ENCODE peak calls at places on chromosome 7, in five cellular contexts. Y is IMR-90, X is neuronal stem cell, R is mesenchymal stem cell, G is H1. T is an unnamed sample.
A peak's percentile ranks its signal among the peaks of the same experiment; 100 is the strongest.

GRCh38 chr7:26705567-26705966 is 158.8 kb downstream of the SKAP2 start:
- DNase-seq in Y (peak; percentile 97), G (no peak), X (no peak), R (peak; percentile 68), T (no peak)

GRCh38 chr7:27929127-27929526 is 189.2 kb downstream of the TAX1BP1 start:
- DNase-seq in X (no peak), Y (no peak), G (no peak), R (no peak), T (no peak)

GRCh38 chr7:104096683-104097082 is 107.2 kb upstream of the RELN start:
- DNase-seq in Y (peak; percentile 18), R (no peak), X (peak; percentile 8), G (no peak), T (peak; percentile 24)

GRCh38 chr7:129990403-129991192 is 37.8 kb upstream of the UBE2H start:
- DNase-seq in R (peak; percentile 14), X (no peak), G (peak; percentile 48), Y (peak; percentile 25), T (no peak)

GRCh38 chr7:95335093-95335492 is 10.8 kb upstream of the PON1 start:
- DNase-seq in X (no peak), G (no peak), Y (peak; percentile 22), R (peak; percentile 21), T (no peak)

GRCh38 chr7:43502941-43503340 is 80.0 kb upstream of the STK17A start:
- DNase-seq in R (no peak), G (no peak), X (no peak), Y (no peak), T (peak; percentile 71)

GRCh38 chr7:130210181-130210935 is 2.7 kb downstream of the SSMEM1 start:
- DNase-seq in Y (peak; percentile 22), G (no peak), X (no peak), R (no peak), T (peak; percentile 82)

GRCh38 chr7:101942603-101943210 is 125.3 kb downstream of the CUX1 start:
- DNase-seq in Y (no peak), X (no peak), R (no peak), G (no peak), T (no peak)

GRCh38 chr7:104156842-104157277 is 51.0 kb downstream of the ORC5 start:
- DNase-seq in G (no peak), Y (peak; percentile 57), X (no peak), R (peak; percentile 38), T (no peak)

GRCh38 chr7:95441042-95441823 is 6.4 kb upstream of the PON2 start:
- DNase-seq in G (no peak), X (no peak), Y (no peak), R (no peak), T (peak; percentile 86)

GRCh38 chr7:105682331-105683070 is 101.2 kb upstream of the EFCAB10 start:
- DNase-seq in X (no peak), R (no peak), G (no peak), Y (no peak), T (no peak)

GRCh38 chr7:102119925-102120324 is 166.7 kb upstream of the SH2B2 start:
- DNase-seq in X (no peak), R (no peak), G (no peak), Y (no peak), T (peak; percentile 39)

GRCh38 chr7:108484137-108484536 is 27.9 kb upstream of the NRCAM start:
- DNase-seq in Y (no peak), R (no peak), X (no peak), G (no peak), T (no peak)
- H3K14ac ChIP-seq in Y (no peak overlapping the region), R (no peak overlapping the region), X (no peak overlapping the region), G (no peak overlapping the region), T (no peak overlapping the region)

GRCh38 chr7:128937647-128938523 is at the start of gene IRF5:
- DNase-seq in Y (no peak), G (no peak), R (no peak), X (no peak), T (peak; percentile 77)

GRCh38 chr7:128934361-128935352 is 3.1 kb upstream of the IRF5 start:
- DNase-seq in Y (no peak), X (no peak), G (no peak), R (no peak), T (peak; percentile 29)

GRCh38 chr7:128937271-128937646 is 468 bp upstream of the IRF5 start:
- DNase-seq in Y (no peak), G (no peak), R (no peak), X (no peak), T (no peak)

GRCh38 chr7:128938524-128939074 is 872 bp downstream of the IRF5 start:
- DNase-seq in R (no peak), X (no peak), G (no peak), Y (no peak), T (no peak)

DNA sequence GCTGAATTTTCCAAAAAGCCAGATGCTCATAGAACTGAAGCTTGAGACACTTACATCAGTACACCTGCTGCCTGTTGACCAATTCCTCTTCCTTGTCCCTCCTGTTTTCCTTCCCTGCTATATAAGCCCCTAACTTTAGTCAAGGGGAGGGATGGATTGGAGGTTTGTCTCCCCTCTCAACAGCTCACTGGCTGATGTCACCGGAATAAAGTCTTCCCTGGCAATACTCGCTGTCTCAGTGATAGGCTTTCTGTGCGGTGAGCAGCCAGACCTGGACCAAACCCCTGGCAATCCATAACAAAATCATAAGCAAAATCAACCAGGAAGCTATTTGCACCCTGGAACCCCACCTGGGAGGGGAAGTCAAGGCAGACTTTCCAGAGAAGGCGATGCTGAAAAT is 929 bp upstream of the IRF5 start:
- DNase-seq in Y (no peak), X (no peak), G (no peak), R (no peak), T (no peak)
- H3K4me3 ChIP-seq in Y (no peak overlapping the region), X (no peak overlapping the region), G (no peak overlapping the region), R (no peak overlapping the region), T (no peak overlapping the region)

GRCh38 chr7:1536768-1537630 is 6.5 kb downstream of the MAFK start:
- DNase-seq in R (peak; percentile 99), X (peak; percentile 77), Y (peak; percentile 99), G (peak; percentile 71), T (peak; percentile 99)
- H4K91ac ChIP-seq in R (peak overlapping the region; percentile 99), X (peak overlapping the region; percentile 38), Y (peak overlapping the region; percentile 99), G (peak overlapping the region; percentile 97), T (peak overlapping the region; percentile 88)

DNA sequence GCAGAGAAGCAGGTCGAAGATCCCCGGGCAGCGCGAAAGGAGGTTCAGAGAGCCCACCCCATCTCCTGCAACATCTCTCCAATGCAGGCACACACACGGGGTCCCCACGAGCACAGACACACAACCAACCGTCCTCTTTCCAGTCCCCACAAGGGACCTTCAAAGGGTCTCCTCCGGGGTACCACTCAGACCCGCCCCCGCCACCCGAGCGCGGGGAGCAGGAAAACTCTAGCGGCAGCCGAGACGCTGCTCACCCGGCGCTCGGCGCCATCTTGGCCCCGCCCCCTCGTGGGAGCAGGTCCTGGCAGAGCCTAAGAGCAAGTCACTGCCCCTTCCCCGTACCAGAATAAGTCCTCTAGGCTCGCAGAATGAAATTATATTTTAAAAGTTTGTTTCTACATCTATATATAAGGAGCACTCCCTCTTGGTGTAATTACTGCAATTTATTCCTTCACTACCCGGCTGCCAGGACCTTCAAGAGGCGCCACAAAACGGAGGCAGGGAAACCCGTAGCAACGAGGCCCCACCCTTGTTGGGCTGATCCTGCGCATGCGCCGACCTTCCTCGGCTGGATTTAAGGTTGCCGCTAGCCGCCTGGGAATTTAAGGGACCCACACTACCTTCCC is at the start of the genes CNPY4 and TAF6:
- DNase-seq in R (peak; percentile 96), X (peak; percentile 96), G (peak; percentile 94), Y (peak; percentile 94), T (peak; percentile 98)
- H3K14ac ChIP-seq in R (no peak within 1 kb of the TSS), X (no peak within 1 kb of the TSS), G (no peak within 1 kb of the TSS), Y (peak within 1 kb of the TSS; percentile 99), T (peak within 1 kb of the TSS; percentile 77)

GRCh38 chr7:156017916-156018700 is 205.8 kb upstream of the SHH start:
- DNase-seq in X (no peak), Y (no peak), R (no peak), G (peak; percentile 39), T (no peak)

GRCh38 chr7:156019308-156019707 is 207.0 kb upstream of the SHH start:
- DNase-seq in X (no peak), R (no peak), Y (no peak), G (peak; percentile 8), T (no peak)

GRCh38 chr7:156020566-156020965 is 208.3 kb upstream of the SHH start:
- DNase-seq in G (no peak), R (no peak), X (no peak), Y (no peak), T (no peak)

GRCh38 chr7:156021476-156021875 is 209.2 kb upstream of the SHH start:
- DNase-seq in R (no peak), G (peak; percentile 31), Y (no peak), X (no peak), T (no peak)

GRCh38 chr7:156019776-156020565 is 207.7 kb upstream of the SHH start:
- DNase-seq in X (no peak), Y (no peak), R (no peak), G (peak; percentile 33), T (no peak)
- H3K4me3 ChIP-seq in X (no peak overlapping the region), Y (no peak overlapping the region), R (no peak overlapping the region), G (no peak overlapping the region), T (no peak overlapping the region)